ENCODE peak calls at places on chromosome 7, in eight cellular contexts. One of them, this sample, is unnamed.

GRCh38 chr7:10104292-10104691 is 869.4 kb upstream of the PHF14 start:
- DNase-seq in GM12892: no peak
- DNase-seq in transverse colon: no peak
- DNase-seq in T-cell: no peak
- DNase-seq in Kasumi-1: no peak
- DNase-seq in astrocyte: no peak
- DNase-seq in occipital lobe: no peak
- DNase-seq in mesendoderm: peak; percentile 33
- DNase-seq in this sample: peak; percentile 14

GRCh38 chr7:112199672-112200071 is 6.5 kb downstream of the DOCK4 start:
- DNase-seq in GM12892: no peak
- DNase-seq in transverse colon: no peak
- DNase-seq in T-cell: no peak
- DNase-seq in Kasumi-1: no peak
- DNase-seq in astrocyte: no peak
- DNase-seq in occipital lobe: no peak
- DNase-seq in mesendoderm: no peak
- DNase-seq in this sample: no peak

GRCh38 chr7:130393095-130393494 is 12.8 kb downstream of the CPA1 start:
- DNase-seq in GM12892: no peak
- DNase-seq in transverse colon: no peak
- DNase-seq in T-cell: no peak
- DNase-seq in Kasumi-1: no peak
- DNase-seq in astrocyte: peak; percentile 82
- DNase-seq in occipital lobe: no peak
- DNase-seq in mesendoderm: no peak
- DNase-seq in this sample: no peak

GRCh38 chr7:1290262-1291039 is 57.8 kb downstream of the UNCX start:
- DNase-seq in GM12892: no peak
- DNase-seq in transverse colon: no peak
- DNase-seq in T-cell: peak; percentile 27
- DNase-seq in Kasumi-1: no peak
- DNase-seq in astrocyte: no peak
- DNase-seq in occipital lobe: peak; percentile 52
- DNase-seq in mesendoderm: peak; percentile 32
- DNase-seq in this sample: no peak

GRCh38 chr7:140197938-140198337 is 21.2 kb upstream of the KDM7A start:
- DNase-seq in GM12892: no peak
- DNase-seq in transverse colon: no peak
- DNase-seq in T-cell: no peak
- DNase-seq in Kasumi-1: no peak
- DNase-seq in astrocyte: no peak
- DNase-seq in occipital lobe: no peak
- DNase-seq in mesendoderm: no peak
- DNase-seq in this sample: no peak

GRCh38 chr7:143379607-143380263 is 1.4 kb upstream of the ZYX start:
- DNase-seq in GM12892: no peak
- DNase-seq in transverse colon: no peak
- DNase-seq in T-cell: no peak
- DNase-seq in Kasumi-1: no peak
- DNase-seq in astrocyte: no peak
- DNase-seq in occipital lobe: no peak
- DNase-seq in mesendoderm: no peak
- DNase-seq in this sample: no peak

GRCh38 chr7:159193543-159193942 is 48.9 kb upstream of the VIPR2 start:
- DNase-seq in GM12892: no peak
- DNase-seq in transverse colon: no peak
- DNase-seq in T-cell: no peak
- DNase-seq in Kasumi-1: no peak
- DNase-seq in astrocyte: no peak
- DNase-seq in occipital lobe: no peak
- DNase-seq in mesendoderm: no peak
- DNase-seq in this sample: no peak

GRCh38 chr7:151759591-151760042 is 117.3 kb downstream of the PRKAG2 start:
- DNase-seq in GM12892: peak; percentile 64
- DNase-seq in transverse colon: peak; percentile 53
- DNase-seq in T-cell: peak; percentile 33
- DNase-seq in Kasumi-1: peak; percentile 64
- DNase-seq in astrocyte: peak; percentile 34
- DNase-seq in occipital lobe: peak; percentile 30
- DNase-seq in mesendoderm: peak; percentile 84
- DNase-seq in this sample: peak; percentile 76

GRCh38 chr7:157875230-157876179 is 538.7 kb downstream of the DNAJB6 start:
- DNase-seq in GM12892: no peak
- DNase-seq in transverse colon: no peak
- DNase-seq in T-cell: peak; percentile 43
- DNase-seq in Kasumi-1: peak; percentile 37
- DNase-seq in astrocyte: no peak
- DNase-seq in occipital lobe: no peak
- DNase-seq in mesendoderm: peak; percentile 70
- DNase-seq in this sample: peak; percentile 58

GRCh38 chr7:117086788-117087187 is 133.5 kb downstream of the ST7 start:
- DNase-seq in GM12892: no peak
- DNase-seq in transverse colon: no peak
- DNase-seq in T-cell: no peak
- DNase-seq in Kasumi-1: peak; percentile 12
- DNase-seq in astrocyte: peak; percentile 53
- DNase-seq in occipital lobe: no peak
- DNase-seq in mesendoderm: no peak
- DNase-seq in this sample: peak; percentile 15

GRCh38 chr7:6030988-6031387 is at the start of gene ANKRD61:
- DNase-seq in GM12892: no peak
- DNase-seq in transverse colon: no peak
- DNase-seq in T-cell: no peak
- DNase-seq in Kasumi-1: no peak
- DNase-seq in astrocyte: no peak
- DNase-seq in occipital lobe: no peak
- DNase-seq in mesendoderm: no peak
- DNase-seq in this sample: no peak

GRCh38 chr7:27784399-27785053 is 44.6 kb downstream of the TAX1BP1 start:
- DNase-seq in GM12892: no peak
- DNase-seq in transverse colon: no peak
- DNase-seq in T-cell: no peak
- DNase-seq in Kasumi-1: peak; percentile 81
- DNase-seq in astrocyte: peak; percentile 49
- DNase-seq in occipital lobe: no peak
- DNase-seq in mesendoderm: peak; percentile 58
- DNase-seq in this sample: peak; percentile 94

GRCh38 chr7:101538596-101539459 is 90.3 kb downstream of the MYL10 start:
- DNase-seq in GM12892: peak; percentile 79
- DNase-seq in transverse colon: peak; percentile 62
- DNase-seq in T-cell: peak; percentile 20
- DNase-seq in Kasumi-1: peak; percentile 50
- DNase-seq in astrocyte: no peak
- DNase-seq in occipital lobe: peak; percentile 10
- DNase-seq in mesendoderm: peak; percentile 64
- DNase-seq in this sample: peak; percentile 79

GRCh38 chr7:12397671-12398070 is 6.0 kb downstream of the VWDE start:
- DNase-seq in GM12892: no peak
- DNase-seq in transverse colon: no peak
- DNase-seq in T-cell: no peak
- DNase-seq in Kasumi-1: no peak
- DNase-seq in astrocyte: no peak
- DNase-seq in occipital lobe: no peak
- DNase-seq in mesendoderm: no peak
- DNase-seq in this sample: no peak

GRCh38 chr7:101017099-101017777 is 2.6 kb upstream of the MUC17 start:
- DNase-seq in GM12892: peak; percentile 84
- DNase-seq in transverse colon: peak; percentile 59
- DNase-seq in T-cell: peak; percentile 48
- DNase-seq in Kasumi-1: peak; percentile 53
- DNase-seq in astrocyte: peak; percentile 67
- DNase-seq in occipital lobe: peak; percentile 11
- DNase-seq in mesendoderm: peak; percentile 95
- DNase-seq in this sample: peak; percentile 67

GRCh38 chr7:150325110-150325611 is 1.8 kb upstream of the ACTR3C start:
- DNase-seq in GM12892: no peak
- DNase-seq in transverse colon: no peak
- DNase-seq in T-cell: no peak
- DNase-seq in Kasumi-1: peak; percentile 48
- DNase-seq in astrocyte: peak; percentile 73
- DNase-seq in occipital lobe: no peak
- DNase-seq in mesendoderm: no peak
- DNase-seq in this sample: no peak